ENCODE peak calls at places on chromosomes 6 and 20, in six cellular contexts. A is aorta, V is Caco-2, C is fibroblast of lung, O is esophagus squamous epithelium, U is hepatocyte. E is an unnamed sample.

GRCh38 chr20:43404880-43405279 is 52.8 kb upstream of the SRSF6 start:
- DNase-seq in C (no peak), A (no peak), O (no peak), U (no peak), V (no peak), E (no peak)

GRCh38 chr6:170107606-170108222 is 183.2 kb downstream of the DLL1 start:
- DNase-seq in U (no peak), V (no peak), O (no peak), C (no peak), A (no peak), E (no peak)

GRCh38 chr6:3711776-3712175 is 39.7 kb downstream of the PXDC1 start:
- DNase-seq in V (no peak), C (no peak), U (no peak), O (no peak), A (no peak), E (no peak)

GRCh38 chr6:45486739-45487138 is 109.0 kb upstream of the SUPT3H start:
- DNase-seq in C (no peak), A (no peak), O (no peak), U (no peak), V (no peak), E (no peak)

GRCh38 chr6:53294095-53294494 is 54.7 kb downstream of the ELOVL5 start:
- DNase-seq in A (no peak), V (no peak), C (peak), U (no peak), O (no peak), E (no peak)

GRCh38 chr6:42025066-42025789 is 25.1 kb upstream of the TAF8 start:
- DNase-seq in O (no peak), C (no peak), A (peak), U (no peak), V (no peak), E (no peak)

GRCh38 chr6:166286831-166287271 is 21.3 kb downstream of the PRR18 start:
- DNase-seq in U (no peak), A (no peak), O (no peak), C (no peak), V (no peak), E (no peak)

GRCh38 chr6:29509711-29510110 is 22.0 kb upstream of the MAS1L start:
- DNase-seq in C (no peak), A (no peak), U (no peak), V (no peak), O (no peak), E (no peak)

GRCh38 chr6:143419526-143419925 is 31.0 kb downstream of the ADAT2 start:
- DNase-seq in U (no peak), V (no peak), O (no peak), A (no peak), C (no peak), E (no peak)

GRCh38 chr20:46568570-46569129 is 18.2 kb upstream of the OCSTAMP start:
- DNase-seq in O (no peak), A (peak), V (peak), C (peak), U (peak), E (no peak)

GRCh38 chr20:23296841-23297701 is 53.5 kb upstream of the NXT1 start:
- DNase-seq in V (no peak), C (no peak), U (peak), A (no peak), O (no peak), E (no peak)

GRCh38 chr6:75723382-75723781 is 25.7 kb upstream of the MYO6 start:
- DNase-seq in O (no peak), V (no peak), A (no peak), U (no peak), C (no peak), E (no peak)

GRCh38 chr20:20548527-20549266 is 163.7 kb downstream of the RALGAPA2 start:
- DNase-seq in V (peak), A (no peak), C (no peak), U (peak), O (no peak), E (no peak)

GRCh38 chr20:50415031-50415515 is 95.1 kb upstream of the PTPN1 start:
- DNase-seq in A (no peak), V (peak), C (no peak), O (no peak), U (no peak), E (no peak)

GRCh38 chr6:109308018-109308492 is 74.2 kb downstream of the CD164 start:
- DNase-seq in A (peak), V (peak), U (peak), O (no peak), C (peak), E (no peak)

GRCh38 chr20:33408313-33408712 is 7.0 kb upstream of the CDK5RAP1 start:
- DNase-seq in V (no peak), C (no peak), A (no peak), U (no peak), O (no peak), E (no peak)

GRCh38 chr20:62222266-62222850 is 2.3 kb upstream of the HRH3 start:
- DNase-seq in V (no peak), O (no peak), A (no peak), U (no peak), C (no peak), E (no peak)

DNA sequence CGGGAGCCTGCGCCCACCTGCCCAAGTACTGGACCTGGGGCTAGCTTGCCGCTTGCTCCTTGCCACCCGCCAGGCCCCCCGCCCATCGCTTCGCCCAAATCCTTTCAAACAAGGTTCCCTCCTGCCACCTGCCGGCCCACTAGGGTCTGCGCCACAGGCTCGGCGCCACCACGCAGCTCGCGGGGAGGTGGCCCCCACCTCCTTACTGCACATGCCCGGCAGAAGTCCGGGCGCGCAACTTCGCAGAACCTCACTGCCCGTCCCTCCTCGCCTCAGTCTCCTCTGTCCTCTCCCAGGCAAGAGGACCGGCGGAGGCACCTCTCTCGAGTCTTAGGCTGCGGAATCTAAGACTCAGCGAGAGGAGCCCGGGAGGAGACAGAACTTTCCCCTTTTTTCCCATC is 11.2 kb downstream of the GNAS-AS1 start:
- DNase-seq in C (peak), A (no peak), U (peak), V (peak), O (no peak), E (peak)
- H3K4me3 ChIP-seq in C (no peak), A (no peak), U (no peak), V (peak), O (no peak), E (no peak)

DNA sequence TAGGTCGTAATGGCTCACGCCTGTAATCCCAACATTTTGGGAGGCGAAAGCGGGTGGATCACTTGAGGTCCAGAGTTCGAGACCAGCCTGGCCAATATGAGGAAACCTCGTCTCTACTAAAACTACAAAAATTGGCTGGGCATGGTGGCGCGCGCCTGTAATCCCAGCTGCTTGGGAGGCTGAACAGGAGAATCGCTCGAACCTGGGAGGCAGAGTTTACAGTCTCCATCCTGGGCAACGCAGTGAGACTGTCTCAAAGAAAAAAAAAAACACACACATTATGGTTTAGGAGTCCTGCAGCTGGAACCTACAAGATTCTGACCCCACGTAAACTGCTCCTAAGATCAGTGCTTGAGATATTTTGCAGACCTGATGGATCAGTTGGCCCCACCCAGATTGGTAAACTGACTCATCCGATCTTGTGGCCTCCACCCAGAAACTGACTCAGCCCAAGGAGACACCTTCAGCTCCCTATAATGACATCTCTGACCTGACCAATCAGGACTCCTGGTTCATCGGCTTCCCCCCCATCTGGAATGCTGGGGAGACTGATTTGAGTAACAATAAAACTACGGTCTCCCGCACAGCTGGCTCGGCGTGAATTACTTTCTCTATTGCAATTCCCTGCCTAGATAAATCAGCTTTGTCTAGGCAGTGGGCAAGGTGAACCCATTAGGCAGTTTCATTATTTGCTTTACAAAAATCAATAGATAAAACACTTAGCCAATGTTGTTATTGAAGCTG is 96.2 kb upstream of the BTN3A2 start:
- DNase-seq in U (peak), C (peak), A (no peak), O (no peak), V (peak), E (no peak)
- H3K4me3 ChIP-seq in U (no peak), C (no peak), A (no peak), O (no peak), V (no peak), E (no peak)

DNA sequence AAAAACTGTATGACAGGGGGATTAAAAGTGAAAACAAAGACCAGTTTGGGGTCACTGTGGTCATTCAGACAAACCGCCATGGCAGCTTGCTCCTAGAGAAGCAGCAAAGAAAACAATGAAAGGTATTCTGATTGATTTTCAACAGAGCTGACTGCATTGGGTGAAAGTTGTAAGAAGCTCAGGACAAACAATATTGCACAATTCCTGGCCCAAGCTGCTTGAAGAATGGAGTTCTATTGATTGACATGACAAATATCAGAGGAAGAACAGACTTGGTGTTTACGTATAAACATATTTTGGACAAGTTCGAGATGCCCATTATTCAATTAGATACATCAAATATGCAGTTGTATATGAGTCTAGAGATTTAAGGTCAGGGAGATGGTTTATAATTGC is 62.0 kb downstream of the TRIM38 start:
- DNase-seq in V (no peak), A (no peak), U (no peak), O (no peak), C (no peak), E (no peak)
- H3K4me3 ChIP-seq in V (no peak), A (no peak), U (no peak), O (no peak), C (no peak), E (no peak)

GRCh38 chr6:37985355-37985754 is 165.8 kb downstream of the ZFAND3 start:
- DNase-seq in V (no peak), O (no peak), U (no peak), C (no peak), A (no peak), E (peak)

GRCh38 chr6:37982320-37982719 is 162.8 kb downstream of the ZFAND3 start:
- DNase-seq in O (no peak), C (no peak), U (no peak), V (no peak), A (no peak), E (no peak)

GRCh38 chr6:37987008-37987407 is 167.5 kb downstream of the ZFAND3 start:
- DNase-seq in V (no peak), O (no peak), A (no peak), U (peak), C (peak), E (no peak)

GRCh38 chr6:37983720-37984501 is 164.4 kb downstream of the ZFAND3 start:
- DNase-seq in C (no peak), O (no peak), V (no peak), U (no peak), A (no peak), E (no peak)

GRCh38 chr6:37984578-37984977 is 165.1 kb downstream of the ZFAND3 start:
- DNase-seq in V (no peak), C (no peak), U (no peak), O (no peak), A (no peak), E (no peak)
- H3K4me3 ChIP-seq in V (no peak), C (no peak), U (no peak), O (no peak), A (no peak), E (no peak)